ENCODE peak calls at places on chromosomes 16 and 17, in six cellular contexts. D is NCI-H446; L is smooth muscle cell of the brain vasculature; P is activated CD4-positive, alpha-beta T cell treated with anti-CD3 and anti-CD28 coated beads for 1 hour; U is stimulated activated effector memory CD8-positive, alpha-beta T cell treated with anti-CD3 and anti-CD28 coated beads, Interleukin-12 subunit alpha, Interleukin-12 subunit beta, amount 100 ng/mL, for 72 hours; Z is stimulated activated CD8-positive, alpha-beta memory T cell treated with anti-CD3 and anti-CD28 coated beads, Interleukin-4, amount 100 ng/mL, for 1 hour. B is an unnamed sample.

GRCh38 chr16:75254359-75254837 is 3.0 kb upstream of the BCAR1 start:
- DNase-seq in D (no peak), L (no peak), P (no peak), U (no peak), Z (no peak), B (no peak)

GRCh38 chr17:35344262-35344661 is 29.2 kb downstream of the SLFN11 start:
- DNase-seq in D (no peak), L (no peak), P (no peak), U (no peak), Z (no peak), B (no peak)

GRCh38 chr17:64534187-64534586 is 27.4 kb downstream of the CEP95 start:
- DNase-seq in D (no peak), L (no peak), P (no peak), U (no peak), Z (no peak), B (no peak)

GRCh38 chr16:78584213-78584860 is 484.9 kb downstream of the WWOX start:
- DNase-seq in D (no peak), L (no peak), P (no peak), U (no peak), Z (no peak), B (no peak)

GRCh38 chr17:81096741-81097133 is 61.8 kb downstream of the BAIAP2 start:
- DNase-seq in D (no peak), L (no peak), P (no peak), U (no peak), Z (no peak), B (no peak)

GRCh38 chr16:54176376-54176901 is 110.1 kb downstream of the IRX3 start:
- DNase-seq in D (no peak), L (no peak), P (no peak), U (no peak), Z (no peak), B (no peak)

GRCh38 chr17:36629252-36629847 is 28.0 kb downstream of the MRM1 start:
- DNase-seq in D (peak; percentile 70), L (peak; percentile 20), P (peak; percentile 64), U (peak; percentile 93), Z (peak; percentile 71), B (peak; percentile 26)

GRCh38 chr17:78127240-78127887 is 1.2 kb downstream of the TMC6 start:
- DNase-seq in D (no peak), L (no peak), P (peak; percentile 48), U (peak; percentile 84), Z (no peak), B (no peak)

GRCh38 chr17:64920419-64921172 is 1.3 kb upstream of the LRRC37A3 start:
- DNase-seq in D (no peak), L (no peak), P (no peak), U (no peak), Z (no peak), B (no peak)